ENCODE peak calls at places on chromosomes 16 and 17, in six cellular contexts. B, Y, I, W, L and R are unnamed samples.
A peak's percentile ranks its signal among the peaks of the same experiment; 100 is the strongest.

GRCh38 chr16:79707867-79708266 is 107.3 kb upstream of the MAF start:
- DNase-seq in W (peak; percentile 11), Y (no peak), L (no peak), B (no peak), I (peak; percentile 59), R (no peak)

GRCh38 chr16:760498-761343 is at the start of gene MSLN:
- DNase-seq in L (no peak), W (peak; percentile 48), Y (peak; percentile 67), B (no peak), I (no peak), R (no peak)

GRCh38 chr17:43779145-43780125 is 658 bp upstream of the DUSP3 start:
- DNase-seq in B (peak; percentile 77), I (no peak), L (no peak), W (no peak), Y (peak; percentile 34), R (peak; percentile 57)

GRCh38 chr16:89174055-89174827 is 2.7 kb downstream of the CDH15 start:
- DNase-seq in L (no peak), B (peak; percentile 56), I (no peak), W (no peak), Y (no peak), R (no peak)

GRCh38 chr16:72442381-72443158 is 270.6 kb upstream of the PMFBP1 start:
- DNase-seq in W (peak; percentile 42), L (no peak), Y (no peak), I (no peak), B (peak; percentile 6), R (no peak)

GRCh38 chr17:50279181-50279526 is 4.9 kb downstream of the TMEM92 start:
- DNase-seq in Y (no peak), W (no peak), I (no peak), L (no peak), B (no peak), R (no peak)

GRCh38 chr17:47239663-47240374 is 13.8 kb upstream of the ITGB3 start:
- DNase-seq in B (peak; percentile 80), Y (peak; percentile 69), W (peak; percentile 97), L (no peak), I (peak; percentile 52), R (no peak)

GRCh38 chr17:80584171-80584905 is 39.7 kb downstream of the RPTOR start:
- DNase-seq in B (no peak), Y (no peak), I (no peak), W (peak; percentile 77), L (no peak), R (no peak)

GRCh38 chr17:61794242-61794641 is 69.1 kb downstream of the BRIP1 start:
- DNase-seq in W (no peak), Y (no peak), B (no peak), I (no peak), L (no peak), R (no peak)

GRCh38 chr16:47299587-47299986 is 155.8 kb upstream of the NETO2 start:
- DNase-seq in Y (no peak), L (no peak), B (no peak), W (no peak), I (no peak), R (no peak)

GRCh38 chr17:12067425-12067824 is 46.7 kb downstream of the MAP2K4 start:
- DNase-seq in Y (no peak), I (no peak), L (no peak), W (no peak), B (no peak), R (no peak)

GRCh38 chr16:4071686-4072561 is 44.3 kb downstream of the ADCY9 start:
- DNase-seq in W (no peak), B (no peak), I (no peak), L (no peak), Y (no peak), R (no peak)

GRCh38 chr16:83098536-83098935 is 471.8 kb downstream of the CDH13 start:
- DNase-seq in L (no peak), B (no peak), Y (no peak), W (no peak), I (no peak), R (no peak)

GRCh38 chr17:17216236-17216635 is 10.1 kb upstream of the PLD6 start:
- DNase-seq in Y (no peak), L (no peak), B (no peak), I (no peak), W (no peak), R (no peak)

GRCh38 chr17:17215575-17215974 is 9.4 kb upstream of the PLD6 start:
- DNase-seq in Y (no peak), I (no peak), L (no peak), B (no peak), W (no peak), R (no peak)

GRCh38 chr17:17213775-17214174 is 7.6 kb upstream of the PLD6 start:
- DNase-seq in W (no peak), Y (no peak), L (no peak), B (no peak), I (no peak), R (no peak)

GRCh38 chr17:17214646-17215436 is 8.7 kb upstream of the PLD6 start:
- DNase-seq in L (no peak), Y (no peak), W (no peak), B (no peak), I (no peak), R (no peak)

DNA sequence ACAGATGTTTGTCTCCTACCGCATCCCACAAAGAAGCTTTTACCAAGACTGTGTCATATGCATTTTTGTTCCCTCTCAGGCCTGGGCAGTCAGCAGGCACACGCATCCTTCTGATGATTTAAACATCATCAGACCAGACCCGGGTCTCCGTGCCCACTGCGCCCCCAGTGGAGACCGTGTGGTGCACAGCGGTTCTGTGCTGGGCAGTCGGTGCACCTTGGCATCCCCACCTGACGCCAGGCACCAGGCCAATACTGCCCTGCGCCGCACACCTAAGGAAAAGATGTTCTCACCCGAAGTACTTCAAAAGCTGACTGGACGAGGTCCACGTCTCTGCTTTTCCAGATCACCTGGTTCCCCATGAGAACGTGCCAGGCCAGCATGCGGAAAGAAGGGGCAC is 10.6 kb upstream of the PLD6 start:
- DNase-seq in Y (no peak), W (no peak), B (no peak), I (no peak), L (no peak), R (no peak)
- TF ChIP-seq CTCF in Y (no peak), W (no peak), B (no peak), I (no peak), L (no peak), R (no peak)

DNA sequence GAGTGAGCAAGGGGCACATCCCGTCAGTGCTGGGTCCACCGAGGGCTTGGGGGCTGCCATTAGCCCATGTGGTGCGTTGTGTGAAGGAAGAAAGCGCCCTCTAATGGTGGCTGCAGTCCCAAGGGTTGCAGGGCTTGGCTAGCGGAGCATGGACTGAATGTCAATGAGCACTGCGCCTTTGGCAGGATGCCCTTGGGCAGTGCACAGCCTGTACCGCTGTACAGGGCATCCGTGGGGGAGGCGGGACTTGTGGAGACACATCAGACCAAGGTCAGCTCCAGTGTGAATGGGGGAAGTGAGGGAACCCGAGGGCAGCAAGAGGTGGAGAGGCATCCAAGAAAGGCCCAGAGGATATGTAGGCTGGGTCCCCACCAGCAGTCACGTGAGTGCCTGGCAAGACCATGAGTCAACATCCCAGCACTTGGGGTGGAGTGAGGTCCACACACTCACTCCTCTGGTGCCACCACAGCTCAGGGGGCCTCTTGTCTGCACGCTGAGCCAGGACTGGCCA is 75.5 kb upstream of the MED9 start:
- DNase-seq in B (peak; percentile 54), Y (peak; percentile 31), L (no peak), W (peak; percentile 43), I (no peak), R (no peak)
- TF ChIP-seq CTCF in B (peak; percentile 54), Y (peak; percentile 39), L (no peak), W (no peak), I (no peak), R (no peak)

DNA sequence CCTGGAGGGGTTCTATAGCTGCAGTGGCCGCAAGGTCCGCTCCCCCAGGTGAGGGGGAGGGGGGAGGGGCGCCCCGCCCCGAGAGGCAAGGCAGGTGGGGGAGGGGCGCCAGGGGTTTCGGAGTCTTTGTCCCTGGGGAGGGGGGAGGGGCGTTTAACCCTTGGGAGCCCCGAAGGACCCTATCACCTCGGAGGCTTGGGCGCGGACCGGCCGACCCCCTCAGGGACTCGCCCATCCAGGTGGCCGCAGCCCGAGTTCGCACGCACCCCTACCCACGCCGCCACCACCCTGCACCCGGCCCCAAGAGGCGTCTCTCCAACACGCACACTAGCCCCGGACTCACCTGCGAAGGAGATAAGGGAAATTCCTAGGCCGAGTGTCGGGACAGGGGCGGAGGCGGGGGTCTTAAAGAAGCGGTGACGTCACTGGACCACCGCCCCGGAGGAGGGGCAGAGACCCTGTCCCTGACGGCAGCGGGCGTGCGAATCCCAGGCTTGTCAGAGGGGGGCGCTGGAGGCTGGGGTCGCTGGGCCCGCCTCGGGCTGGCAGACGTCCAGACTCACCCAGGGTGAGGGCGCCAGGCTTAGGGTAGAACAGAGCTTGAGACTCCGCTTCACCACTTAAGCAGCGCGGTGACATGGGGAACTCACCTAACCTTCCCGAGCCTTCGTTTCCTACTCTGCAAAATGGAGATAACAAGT is at the start of gene CLDN6:
- DNase-seq in Y (no peak), W (no peak), I (no peak), L (no peak), B (no peak), R (peak; percentile 89)
- TF ChIP-seq CTCF in Y (no peak), W (peak; percentile 7), I (no peak), L (no peak), B (no peak), R (peak; percentile 73)

GRCh38 chr17:66850692-66851091 is 15.8 kb downstream of the CACNG5 start:
- DNase-seq in B (no peak), W (no peak), I (no peak), L (no peak), Y (no peak), R (no peak)

GRCh38 chr17:66849851-66850580 is 15.1 kb downstream of the CACNG5 start:
- DNase-seq in I (no peak), B (no peak), Y (no peak), W (no peak), L (no peak), R (no peak)

GRCh38 chr17:66858182-66859083 is 23.5 kb downstream of the CACNG5 start:
- DNase-seq in L (no peak), I (no peak), B (no peak), Y (no peak), W (no peak), R (no peak)

GRCh38 chr17:66860204-66860603 is 25.3 kb downstream of the CACNG5 start:
- DNase-seq in L (no peak), B (no peak), W (no peak), I (no peak), Y (no peak), R (no peak)

GRCh38 chr17:66855204-66855603 is 20.3 kb downstream of the CACNG5 start:
- DNase-seq in Y (no peak), L (no peak), B (peak; percentile 7), W (no peak), I (no peak), R (no peak)
- TF ChIP-seq CTCF in Y (peak; percentile 36), L (peak; percentile 25), B (peak; percentile 32), W (no peak), I (no peak), R (peak; percentile 52)